ENCODE peak calls at places on chromosome 19, in seven cellular contexts. S is brain microvascular endothelial cell, O is endodermal cell, H is lung, N is IMR-90, E is esophagus muscularis mucosa, W is breast epithelium. I is an unnamed sample.

GRCh38 chr19:34962945-34963530 is 991 bp downstream of the ZNF792 start:
- DNase-seq in S (no peak), O (peak; percentile 54), H (no peak), N (peak; percentile 5), E (no peak), W (no peak), I (peak; percentile 34)

GRCh38 chr19:16374436-16374835 is 49.8 kb downstream of the KLF2 start:
- DNase-seq in S (no peak), O (no peak), H (no peak), N (no peak), E (no peak), W (no peak), I (no peak)

GRCh38 chr19:37594982-37595382 is 306 bp downstream of the ZNF540 start:
- DNase-seq in S (peak; percentile 54), O (no peak), H (peak; percentile 58), N (peak; percentile 58), E (peak; percentile 92), W (peak; percentile 72), I (peak; percentile 65)

GRCh38 chr19:13118424-13119193 is 545 bp downstream of the NACC1 start:
- DNase-seq in S (no peak), O (peak; percentile 96), H (peak; percentile 67), N (peak; percentile 31), E (no peak), W (no peak), I (peak; percentile 52)

GRCh38 chr19:11281336-11282049 is 14.5 kb upstream of the TSPAN16 start:
- DNase-seq in S (no peak), O (no peak), H (no peak), N (no peak), E (no peak), W (no peak), I (no peak)

GRCh38 chr19:12952488-12953455 is 4.3 kb downstream of the GADD45GIP1 start:
- DNase-seq in S (peak; percentile 82), O (peak; percentile 64), H (no peak), N (peak; percentile 88), E (no peak), W (no peak), I (peak; percentile 71)

GRCh38 chr19:17513801-17514200 is 2.4 kb downstream of the PGLS start:
- DNase-seq in S (no peak), O (no peak), H (no peak), N (no peak), E (no peak), W (no peak), I (no peak)

GRCh38 chr19:41876847-41877489 is at the start of gene CD79A:
- DNase-seq in S (no peak), O (no peak), H (no peak), N (no peak), E (no peak), W (no peak), I (no peak)

GRCh38 chr19:48556163-48556562 is 4.2 kb downstream of the SULT2B1 start:
- DNase-seq in S (peak; percentile 41), O (peak; percentile 84), H (no peak), N (peak; percentile 69), E (no peak), W (no peak), I (peak; percentile 55)

GRCh38 chr19:32919365-32919764 is 49.8 kb upstream of the SLC7A9 start:
- DNase-seq in S (no peak), O (no peak), H (no peak), N (no peak), E (no peak), W (no peak), I (no peak)

GRCh38 chr19:3459322-3459881 is 20.9 kb downstream of the SMIM24 start:
- DNase-seq in S (peak; percentile 96), O (peak; percentile 90), H (peak; percentile 73), N (peak; percentile 94), E (peak; percentile 97), W (peak; percentile 82), I (peak; percentile 97)

GRCh38 chr19:28793391-28794168 is 419.4 kb downstream of the UQCRFS1 start:
- DNase-seq in S (no peak), O (peak; percentile 81), H (no peak), N (no peak), E (no peak), W (no peak), I (no peak)

GRCh38 chr19:11375143-11375948 is 880 bp downstream of the SWSAP1 start:
- DNase-seq in S (no peak), O (peak; percentile 83), H (peak; percentile 65), N (no peak), E (no peak), W (peak; percentile 56), I (no peak)

GRCh38 chr19:12544401-12544876 is 6.8 kb downstream of the ZNF564 start:
- DNase-seq in S (peak; percentile 88), O (no peak), H (no peak), N (peak; percentile 19), E (no peak), W (no peak), I (peak; percentile 90)

GRCh38 chr19:13037161-13037560 is 41.9 kb downstream of the NFIX start:
- DNase-seq in S (peak; percentile 74), O (peak; percentile 51), H (no peak), N (peak; percentile 85), E (no peak), W (peak; percentile 68), I (peak; percentile 86)

GRCh38 chr19:3725640-3726310 is 17.6 kb downstream of the TJP3 start:
- DNase-seq in S (no peak), O (peak; percentile 88), H (peak; percentile 48), N (no peak), E (no peak), W (peak; percentile 30), I (peak; percentile 19)

GRCh38 chr19:35557539-35558399 is 5.7 kb downstream of the ATP4A start:
- DNase-seq in S (peak; percentile 51), O (peak; percentile 100), H (peak; percentile 71), N (peak; percentile 33), E (no peak), W (peak; percentile 72), I (peak; percentile 50)

GRCh38 chr19:32231691-32232090 is 113.7 kb upstream of the ZNF507 start:
- DNase-seq in S (no peak), O (no peak), H (no peak), N (no peak), E (peak; percentile 80), W (no peak), I (no peak)

GRCh38 chr19:10407102-10407501 is 3.8 kb upstream of the CDC37 start:
- DNase-seq in S (no peak), O (no peak), H (no peak), N (no peak), E (no peak), W (no peak), I (no peak)

GRCh38 chr19:42196011-42197001 is 21.2 kb downstream of the DEDD2 start:
- DNase-seq in S (no peak), O (peak; percentile 68), H (no peak), N (no peak), E (no peak), W (no peak), I (no peak)

GRCh38 chr19:41586064-41586463 is 10.1 kb downstream of the CEACAM21 start:
- DNase-seq in S (no peak), O (no peak), H (no peak), N (no peak), E (peak; percentile 53), W (no peak), I (no peak)

GRCh38 chr19:10320602-10321416 is 5.0 kb upstream of the FDX2 start:
- DNase-seq in S (no peak), O (no peak), H (no peak), N (no peak), E (no peak), W (no peak), I (no peak)

GRCh38 chr19:55516878-55517620 is 19.9 kb downstream of the SBK2 start:
- DNase-seq in S (peak; percentile 86), O (peak; percentile 97), H (peak; percentile 92), N (peak; percentile 91), E (peak; percentile 98), W (peak; percentile 92), I (peak; percentile 96)

GRCh38 chr19:38850976-38851621 is 1.3 kb upstream of the HNRNPL start:
- DNase-seq in S (no peak), O (no peak), H (peak; percentile 57), N (no peak), E (no peak), W (no peak), I (peak; percentile 20)
- H3K4me3 ChIP-seq in S (peak overlapping the region; percentile 70), O (peak overlapping the region; percentile 86), H (peak overlapping the region; percentile 62), N (peak overlapping the region; percentile 49), E (peak overlapping the region; percentile 90), W (peak overlapping the region; percentile 73), I (peak overlapping the region; percentile 75)

GRCh38 chr19:7736148-7736547 is 4.2 kb upstream of the CLEC4G start:
- DNase-seq in S (no peak), O (no peak), H (no peak), N (no peak), E (no peak), W (no peak), I (no peak)
- TF ChIP-seq CTCF in S (no peak), O (no peak), H (no peak), N (no peak), E (no peak), W (no peak), I (no peak)

GRCh38 chr19:45681391-45682015 is 10.2 kb downstream of the SNRPD2 start:
- DNase-seq in S (peak; percentile 71), O (peak; percentile 98), H (peak; percentile 85), N (peak; percentile 69), E (peak; percentile 96), W (peak; percentile 90), I (peak; percentile 83)

GRCh38 chr19:45676851-45677263 is 8.8 kb downstream of the GIPR start:
- DNase-seq in S (no peak), O (no peak), H (peak; percentile 33), N (no peak), E (no peak), W (peak; percentile 34), I (no peak)

GRCh38 chr19:45677351-45678230 is 9.6 kb downstream of the GIPR start:
- DNase-seq in S (peak; percentile 90), O (peak; percentile 100), H (peak; percentile 94), N (peak; percentile 62), E (no peak), W (peak; percentile 96), I (peak; percentile 96)

GRCh38 chr19:45682908-45683307 is 8.8 kb downstream of the SNRPD2 start:
- DNase-seq in S (no peak), O (no peak), H (no peak), N (no peak), E (no peak), W (no peak), I (no peak)

GRCh38 chr19:45682117-45682516 is 9.6 kb downstream of the SNRPD2 start:
- DNase-seq in S (no peak), O (no peak), H (no peak), N (no peak), E (no peak), W (no peak), I (no peak)
- H3K4me3 ChIP-seq in S (no peak overlapping the region), O (no peak overlapping the region), H (no peak overlapping the region), N (no peak overlapping the region), E (peak overlapping the region; percentile 50), W (no peak overlapping the region), I (no peak overlapping the region)

DNA sequence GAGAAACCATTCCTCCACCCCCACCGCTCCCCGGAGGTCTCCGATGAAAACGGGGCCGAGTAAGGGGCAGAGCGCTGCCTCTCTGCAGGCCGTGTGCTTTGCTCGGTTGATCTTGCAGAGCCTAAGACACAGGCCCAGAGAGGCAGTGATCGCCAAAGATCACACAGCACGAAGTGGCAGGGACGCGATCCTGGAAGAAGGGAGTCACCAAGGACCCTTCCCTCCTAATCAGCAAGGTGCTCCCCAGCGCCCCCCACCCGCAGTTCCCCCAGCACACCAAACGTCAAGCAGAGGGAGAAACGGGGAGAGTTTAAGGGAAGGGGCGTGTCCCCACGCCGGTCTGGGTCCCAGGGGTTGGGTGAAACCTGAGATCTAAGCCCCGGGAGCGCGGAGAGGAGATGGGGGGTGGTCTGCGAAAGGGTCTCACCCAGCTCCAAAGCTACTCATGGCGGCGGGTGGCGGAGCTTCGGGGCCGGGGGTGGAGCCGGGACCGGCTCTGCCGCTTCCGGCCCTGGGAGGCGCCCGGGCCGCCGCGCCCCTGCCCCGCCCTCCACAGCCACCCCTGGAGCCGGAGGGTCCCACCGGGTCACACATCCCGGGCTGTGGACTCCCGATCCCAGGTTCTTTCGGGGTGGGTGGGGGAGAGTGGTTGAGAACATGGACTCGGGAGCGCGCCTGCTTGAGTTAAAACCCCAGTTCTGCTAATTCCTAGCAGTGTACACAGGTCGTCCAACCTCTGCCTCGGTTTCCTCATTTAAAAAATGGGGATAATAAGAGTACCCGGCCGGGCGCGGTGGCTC is at the start of gene EML2:
- DNase-seq in S (no peak), O (peak; percentile 95), H (peak; percentile 47), N (no peak), E (no peak), W (no peak), I (peak; percentile 17)
- TF ChIP-seq CTCF in S (peak; percentile 47), O (peak; percentile 43), H (peak; percentile 12), N (no peak), E (no peak), W (no peak), I (peak; percentile 42)